ENCODE peak calls at places on chromosomes 7 and 10, in eight cellular contexts. One of them, this sample, is unnamed.

GRCh38 chr7:73728551-73728950 is 9.1 kb upstream of the STX1A start:
- DNase-seq in dorsolateral prefrontal cortex: no peak
- DNase-seq in iPS-NIHi11: no peak
- DNase-seq in posterior cingulate gyrus: no peak
- DNase-seq in NCI-H1105: no peak
- DNase-seq in astrocyte of the hippocampus: no peak
- DNase-seq in mucosa of descending colon: no peak
- DNase-seq in GM23248: no peak
- DNase-seq in this sample: no peak

GRCh38 chr7:143387156-143387975 is 6.2 kb downstream of the ZYX start:
- DNase-seq in dorsolateral prefrontal cortex: no peak
- DNase-seq in iPS-NIHi11: no peak
- DNase-seq in posterior cingulate gyrus: no peak
- DNase-seq in NCI-H1105: no peak
- DNase-seq in astrocyte of the hippocampus: no peak
- DNase-seq in mucosa of descending colon: no peak
- DNase-seq in GM23248: peak; percentile 16
- DNase-seq in this sample: no peak

GRCh38 chr10:4344544-4344994 is 481.4 kb upstream of the AKR1E2 start:
- DNase-seq in dorsolateral prefrontal cortex: peak; percentile 87
- DNase-seq in iPS-NIHi11: peak; percentile 9
- DNase-seq in posterior cingulate gyrus: peak; percentile 58
- DNase-seq in NCI-H1105: no peak
- DNase-seq in astrocyte of the hippocampus: peak; percentile 94
- DNase-seq in mucosa of descending colon: no peak
- DNase-seq in GM23248: peak; percentile 100
- DNase-seq in this sample: no peak

GRCh38 chr7:48046458-48046857 is 11.1 kb downstream of the C7orf57 start:
- DNase-seq in dorsolateral prefrontal cortex: no peak
- DNase-seq in iPS-NIHi11: no peak
- DNase-seq in posterior cingulate gyrus: no peak
- DNase-seq in NCI-H1105: no peak
- DNase-seq in astrocyte of the hippocampus: no peak
- DNase-seq in mucosa of descending colon: no peak
- DNase-seq in GM23248: no peak
- DNase-seq in this sample: no peak

GRCh38 chr7:69739906-69740545 is 141.8 kb downstream of the AUTS2 start:
- DNase-seq in dorsolateral prefrontal cortex: peak; percentile 35
- DNase-seq in iPS-NIHi11: no peak
- DNase-seq in posterior cingulate gyrus: peak; percentile 14
- DNase-seq in NCI-H1105: peak; percentile 14
- DNase-seq in astrocyte of the hippocampus: peak; percentile 50
- DNase-seq in mucosa of descending colon: no peak
- DNase-seq in GM23248: peak; percentile 47
- DNase-seq in this sample: peak; percentile 48

GRCh38 chr10:34723746-34724145 is 91.3 kb downstream of the PARD3 start:
- DNase-seq in dorsolateral prefrontal cortex: no peak
- DNase-seq in iPS-NIHi11: peak; percentile 36
- DNase-seq in posterior cingulate gyrus: peak; percentile 19
- DNase-seq in NCI-H1105: no peak
- DNase-seq in astrocyte of the hippocampus: peak; percentile 76
- DNase-seq in mucosa of descending colon: no peak
- DNase-seq in GM23248: peak; percentile 86
- DNase-seq in this sample: peak; percentile 49

GRCh38 chr7:74527842-74528241 is 74.1 kb downstream of the GTF2IRD1 start:
- DNase-seq in dorsolateral prefrontal cortex: no peak
- DNase-seq in iPS-NIHi11: no peak
- DNase-seq in posterior cingulate gyrus: no peak
- DNase-seq in NCI-H1105: peak; percentile 19
- DNase-seq in astrocyte of the hippocampus: no peak
- DNase-seq in mucosa of descending colon: peak; percentile 86
- DNase-seq in GM23248: no peak
- DNase-seq in this sample: no peak

GRCh38 chr7:25207887-25208286 is 20.4 kb downstream of the NPVF start:
- DNase-seq in dorsolateral prefrontal cortex: no peak
- DNase-seq in iPS-NIHi11: no peak
- DNase-seq in posterior cingulate gyrus: no peak
- DNase-seq in NCI-H1105: no peak
- DNase-seq in astrocyte of the hippocampus: no peak
- DNase-seq in mucosa of descending colon: no peak
- DNase-seq in GM23248: no peak
- DNase-seq in this sample: no peak

GRCh38 chr10:117601716-117602115 is 59.2 kb downstream of the EMX2 start:
- DNase-seq in dorsolateral prefrontal cortex: no peak
- DNase-seq in iPS-NIHi11: no peak
- DNase-seq in posterior cingulate gyrus: no peak
- DNase-seq in NCI-H1105: no peak
- DNase-seq in astrocyte of the hippocampus: no peak
- DNase-seq in mucosa of descending colon: no peak
- DNase-seq in GM23248: no peak
- DNase-seq in this sample: no peak

GRCh38 chr7:70602135-70602534 is 529.8 kb upstream of the GALNT17 start:
- DNase-seq in dorsolateral prefrontal cortex: no peak
- DNase-seq in iPS-NIHi11: no peak
- DNase-seq in posterior cingulate gyrus: no peak
- DNase-seq in NCI-H1105: no peak
- DNase-seq in astrocyte of the hippocampus: no peak
- DNase-seq in mucosa of descending colon: no peak
- DNase-seq in GM23248: peak; percentile 16
- DNase-seq in this sample: no peak

GRCh38 chr7:131115340-131115739 is 212.3 kb upstream of the MKLN1 start:
- DNase-seq in dorsolateral prefrontal cortex: no peak
- DNase-seq in iPS-NIHi11: no peak
- DNase-seq in posterior cingulate gyrus: no peak
- DNase-seq in NCI-H1105: no peak
- DNase-seq in astrocyte of the hippocampus: no peak
- DNase-seq in mucosa of descending colon: no peak
- DNase-seq in GM23248: no peak
- DNase-seq in this sample: no peak